ENCODE peak calls at places on chromosomes 11 and 22, in ten cellular contexts. I is HFFc6; Z is GM04503; B is activated CD4-positive, alpha-beta T cell treated with anti-CD3 and anti-CD28 coated beads, Interleukin-2, amount 10 ng/mL, durations not matched to agents 7 days and 5 days; V is stimulated activated effector memory CD8-positive, alpha-beta T cell treated with anti-CD3 and anti-CD28 coated beads, Interleukin-12 subunit alpha, Interleukin-12 subunit beta, amount 100 ng/mL, for 72 hours; H is brain microvascular endothelial cell; A is naive thymus-derived CD8-positive, alpha-beta T cell; J is RCC 7860; W is thoracic aorta; F is transverse colon. G is an unnamed sample.
A peak's percentile ranks its signal among the peaks of the same experiment; 100 is the strongest.

GRCh38 chr11:92589512-92589911 is 364.9 kb downstream of the FAT3 start:
- DNase-seq in B (no peak), H (no peak), Z (no peak), F (no peak), A (no peak), J (no peak), V (no peak), W (no peak), I (no peak), G (no peak)

GRCh38 chr22:36577019-36577418 is 48.1 kb upstream of the EIF3D start:
- DNase-seq in V (no peak), J (peak; percentile 97), W (no peak), I (peak; percentile 94), B (no peak), Z (peak; percentile 94), F (no peak), A (no peak), H (peak; percentile 89), G (peak; percentile 94)

GRCh38 chr22:49327411-49327810 is 500.3 kb downstream of the BRD1 start:
- DNase-seq in A (no peak), Z (no peak), I (no peak), F (no peak), H (no peak), J (no peak), V (no peak), W (no peak), B (no peak), G (no peak)

GRCh38 chr11:115423728-115424459 is 80.3 kb downstream of the CADM1 start:
- DNase-seq in A (no peak), J (no peak), H (no peak), I (no peak), W (no peak), F (no peak), B (no peak), V (no peak), Z (no peak), G (no peak)

GRCh38 chr22:43658823-43659222 is 153.3 kb downstream of the EFCAB6 start:
- DNase-seq in J (no peak), I (no peak), A (no peak), B (no peak), V (no peak), Z (no peak), H (no peak), F (no peak), W (no peak), G (no peak)

GRCh38 chr11:35148163-35148562 is 9.2 kb downstream of the CD44 start:
- DNase-seq in F (no peak), Z (no peak), W (no peak), A (peak; percentile 62), B (peak; percentile 33), V (no peak), J (no peak), I (no peak), H (no peak), G (no peak)

GRCh38 chr22:35322126-35322525 is 22.4 kb downstream of the TOM1 start:
- DNase-seq in F (no peak), I (no peak), J (no peak), B (no peak), H (no peak), W (no peak), A (no peak), Z (no peak), V (no peak), G (no peak)

GRCh38 chr22:39130892-39131855 is 21.3 kb downstream of the CBX7 start:
- DNase-seq in I (no peak), A (no peak), H (no peak), V (no peak), J (no peak), W (no peak), Z (no peak), F (no peak), B (no peak), G (no peak)

GRCh38 chr11:115499241-115499799 is 4.9 kb downstream of the CADM1 start:
- DNase-seq in H (no peak), B (no peak), Z (no peak), J (no peak), W (no peak), I (no peak), A (no peak), F (no peak), V (no peak), G (no peak)

GRCh38 chr11:112650568-112650967 is 310.7 kb upstream of the NCAM1 start:
- DNase-seq in J (no peak), I (no peak), Z (no peak), H (no peak), F (no peak), B (no peak), A (no peak), W (no peak), V (no peak), G (no peak)

GRCh38 chr22:30435674-30436126 is 10.1 kb downstream of the MTFP1 start:
- DNase-seq in V (peak; percentile 29), J (no peak), B (peak; percentile 82), W (no peak), H (no peak), F (peak; percentile 65), I (no peak), A (peak; percentile 92), Z (no peak), G (no peak)

GRCh38 chr11:11408436-11409221 is 55.6 kb upstream of the CSNK2A3 start:
- DNase-seq in B (no peak), Z (no peak), H (no peak), W (no peak), I (peak; percentile 12), V (no peak), A (no peak), F (no peak), J (no peak), G (no peak)

GRCh38 chr22:26616650-26617049 is 1.2 kb downstream of the CRYBB1 start:
- DNase-seq in I (no peak), V (no peak), H (no peak), Z (no peak), B (no peak), J (no peak), F (no peak), A (no peak), W (no peak), G (no peak)

GRCh38 chr22:29477919-29478318 is 2.1 kb upstream of the NEFH start:
- DNase-seq in H (no peak), V (no peak), W (no peak), B (no peak), Z (no peak), I (no peak), F (no peak), A (no peak), J (no peak), G (no peak)

GRCh38 chr11:31233425-31233824 is 136.1 kb downstream of the DCDC1 start:
- DNase-seq in I (no peak), V (no peak), J (no peak), W (no peak), H (no peak), F (no peak), Z (no peak), A (no peak), B (no peak), G (peak; percentile 33)

GRCh38 chr11:7028141-7028540 is 7.9 kb downstream of the NLRP14 start:
- DNase-seq in V (no peak), J (no peak), W (no peak), H (no peak), B (no peak), I (no peak), A (no peak), F (no peak), Z (no peak), G (no peak)

GRCh38 chr11:9001736-9002135 is 2.1 kb downstream of the NRIP3 start:
- DNase-seq in W (no peak), F (no peak), J (peak; percentile 90), H (peak; percentile 92), I (peak; percentile 91), A (no peak), Z (peak; percentile 53), V (peak; percentile 14), B (peak; percentile 33), G (peak; percentile 84)

GRCh38 chr22:50148991-50149721 is 21.4 kb upstream of the PANX2 start:
- DNase-seq in B (peak; percentile 78), Z (no peak), H (peak; percentile 33), W (no peak), A (peak; percentile 53), J (peak; percentile 84), F (peak; percentile 73), V (peak; percentile 58), I (peak; percentile 19), G (peak; percentile 87)

GRCh38 chr11:63918576-63919171 is 1.7 kb upstream of the RCOR2 start:
- DNase-seq in H (no peak), I (no peak), A (no peak), B (no peak), Z (no peak), W (no peak), J (no peak), F (no peak), V (no peak), G (no peak)

GRCh38 chr22:24146791-24147353 is 34.4 kb upstream of the SUSD2 start:
- DNase-seq in W (no peak), F (peak; percentile 42), Z (peak; percentile 64), J (peak; percentile 3), B (no peak), H (peak; percentile 29), I (peak; percentile 58), A (no peak), V (no peak), G (peak; percentile 11)

GRCh38 chr11:125025968-125026367 is 37.1 kb upstream of the SLC37A2 start:
- DNase-seq in Z (no peak), F (no peak), H (no peak), A (no peak), I (no peak), J (no peak), V (no peak), B (no peak), W (no peak), G (no peak)

GRCh38 chr11:115670538-115671200 is 166.5 kb upstream of the CADM1 start:
- DNase-seq in V (no peak), B (no peak), I (no peak), A (no peak), F (no peak), H (no peak), W (no peak), J (no peak), Z (no peak), G (no peak)

GRCh38 chr11:100851129-100851528 is 164.0 kb downstream of the ARHGAP42 start:
- DNase-seq in B (no peak), Z (no peak), F (no peak), V (no peak), I (peak; percentile 28), A (no peak), J (no peak), H (no peak), W (no peak), G (no peak)